ENCODE peak calls at places on chromosomes 11 and 22, in four cellular contexts. One of them, this sample, is unnamed.

GRCh38 chr11:15815246-15816209 is 540.8 kb downstream of the SOX6 start:
- DNase-seq in GM12891: no peak
- DNase-seq in HL-60: no peak
- DNase-seq in H1: no peak
- DNase-seq in this sample: no peak

GRCh38 chr11:123518496-123519054 is 88.5 kb downstream of the GRAMD1B start:
- DNase-seq in GM12891: no peak
- DNase-seq in HL-60: no peak
- DNase-seq in H1: no peak
- DNase-seq in this sample: no peak

GRCh38 chr11:11036185-11037161 is 178.6 kb upstream of the ZBED5 start:
- DNase-seq in HL-60: peak
- DNase-seq in H1: peak
- DNase-seq in GM12891: peak
- DNase-seq in this sample: peak

GRCh38 chr11:110123003-110123402 is 29.8 kb downstream of the ZC3H12C start:
- DNase-seq in HL-60: no peak
- DNase-seq in H1: no peak
- DNase-seq in GM12891: no peak
- DNase-seq in this sample: no peak

GRCh38 chr11:57318178-57318577 is 6.6 kb downstream of the TNKS1BP1 start:
- DNase-seq in H1: no peak
- DNase-seq in HL-60: no peak
- DNase-seq in GM12891: no peak
- DNase-seq in this sample: no peak

GRCh38 chr11:109490953-109491733 is 69.2 kb downstream of the C11orf87 start:
- DNase-seq in H1: no peak
- DNase-seq in HL-60: no peak
- DNase-seq in GM12891: no peak
- DNase-seq in this sample: no peak

GRCh38 chr11:82631722-82632630 is 101.7 kb downstream of the FAM181B start:
- DNase-seq in H1: no peak
- DNase-seq in GM12891: no peak
- DNase-seq in HL-60: no peak
- DNase-seq in this sample: no peak

GRCh38 chr11:72338741-72339140 is 94.8 kb upstream of the PHOX2A start:
- DNase-seq in GM12891: no peak
- DNase-seq in HL-60: no peak
- DNase-seq in H1: no peak
- DNase-seq in this sample: no peak

GRCh38 chr11:105935791-105936190 is 86.2 kb downstream of the MSANTD4 start:
- DNase-seq in GM12891: no peak
- DNase-seq in H1: no peak
- DNase-seq in HL-60: no peak
- DNase-seq in this sample: no peak

GRCh38 chr11:130666781-130667251 is 218.4 kb downstream of the ADAMTS15 start:
- DNase-seq in HL-60: no peak
- DNase-seq in GM12891: no peak
- DNase-seq in H1: no peak
- DNase-seq in this sample: no peak

GRCh38 chr11:29957406-29957805 is 59.4 kb downstream of the KCNA4 start:
- DNase-seq in HL-60: no peak
- DNase-seq in H1: no peak
- DNase-seq in GM12891: no peak
- DNase-seq in this sample: no peak

GRCh38 chr22:46103181-46103580 is 47.1 kb upstream of the PPARA start:
- DNase-seq in HL-60: no peak
- DNase-seq in GM12891: no peak
- DNase-seq in H1: no peak
- DNase-seq in this sample: no peak

GRCh38 chr11:12876988-12877387 is 132.1 kb upstream of the RASSF10 start:
- DNase-seq in HL-60: no peak
- DNase-seq in H1: no peak
- DNase-seq in GM12891: no peak
- DNase-seq in this sample: no peak

GRCh38 chr11:112797653-112798293 is 163.4 kb upstream of the NCAM1 start:
- DNase-seq in H1: peak
- DNase-seq in HL-60: no peak
- DNase-seq in GM12891: peak
- DNase-seq in this sample: peak

GRCh38 chr22:23113067-23113846 is 28.5 kb downstream of the RSPH14 start:
- DNase-seq in H1: no peak
- DNase-seq in GM12891: no peak
- DNase-seq in HL-60: no peak
- DNase-seq in this sample: no peak

GRCh38 chr11:85758026-85758425 is 52.9 kb downstream of the SYTL2 start:
- DNase-seq in H1: no peak
- DNase-seq in GM12891: no peak
- DNase-seq in HL-60: no peak
- DNase-seq in this sample: no peak

GRCh38 chr11:73538381-73538872 is 59.5 kb downstream of the FAM168A start:
- DNase-seq in GM12891: peak
- DNase-seq in H1: peak
- DNase-seq in HL-60: no peak
- DNase-seq in this sample: no peak

GRCh38 chr11:129840236-129840635 is 24.6 kb downstream of the TMEM45B start:
- DNase-seq in HL-60: no peak
- DNase-seq in H1: no peak
- DNase-seq in GM12891: no peak
- DNase-seq in this sample: no peak

GRCh38 chr22:47149976-47150375 is 387.5 kb downstream of the TBC1D22A start:
- DNase-seq in HL-60: no peak
- DNase-seq in GM12891: no peak
- DNase-seq in H1: no peak
- DNase-seq in this sample: no peak

GRCh38 chr22:47151490-47151889 is 389.0 kb downstream of the TBC1D22A start:
- DNase-seq in GM12891: no peak
- DNase-seq in HL-60: no peak
- DNase-seq in H1: no peak
- DNase-seq in this sample: no peak

GRCh38 chr22:47148956-47149748 is 386.7 kb downstream of the TBC1D22A start:
- DNase-seq in H1: no peak
- DNase-seq in HL-60: no peak
- DNase-seq in GM12891: no peak
- DNase-seq in this sample: no peak

GRCh38 chr22:47151064-47151463 is 388.6 kb downstream of the TBC1D22A start:
- DNase-seq in GM12891: no peak
- DNase-seq in HL-60: no peak
- DNase-seq in H1: no peak
- DNase-seq in this sample: no peak

DNA sequence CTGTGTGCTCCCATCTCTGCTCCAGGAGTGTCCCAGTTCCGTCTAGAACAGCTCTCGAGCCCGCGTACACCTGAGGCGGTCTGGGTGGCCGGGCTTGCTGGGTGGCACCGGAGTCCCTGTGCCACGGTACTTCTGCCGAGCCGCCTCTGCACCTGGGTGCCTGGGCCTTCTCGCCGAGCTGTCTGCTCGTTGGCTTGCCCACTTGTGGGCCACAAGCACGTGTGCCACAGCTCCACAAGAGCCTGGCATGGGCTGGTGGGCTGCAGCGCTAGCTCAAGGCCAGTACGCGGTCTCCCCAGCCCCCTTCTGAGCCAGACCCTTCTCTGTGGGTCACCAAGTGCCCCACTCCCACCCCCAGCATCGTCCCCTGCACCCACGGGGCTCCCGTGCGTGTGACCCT is 388.0 kb downstream of the TBC1D22A start:
- DNase-seq in H1: no peak
- DNase-seq in HL-60: no peak
- DNase-seq in GM12891: no peak
- DNase-seq in this sample: no peak
- TF ChIP-seq POLR2AphosphoS5 in H1: no peak
- TF ChIP-seq POLR2AphosphoS5 in HL-60: no peak
- TF ChIP-seq POLR2AphosphoS5 in GM12891: no peak
- TF ChIP-seq POLR2AphosphoS5 in this sample: no peak

DNA sequence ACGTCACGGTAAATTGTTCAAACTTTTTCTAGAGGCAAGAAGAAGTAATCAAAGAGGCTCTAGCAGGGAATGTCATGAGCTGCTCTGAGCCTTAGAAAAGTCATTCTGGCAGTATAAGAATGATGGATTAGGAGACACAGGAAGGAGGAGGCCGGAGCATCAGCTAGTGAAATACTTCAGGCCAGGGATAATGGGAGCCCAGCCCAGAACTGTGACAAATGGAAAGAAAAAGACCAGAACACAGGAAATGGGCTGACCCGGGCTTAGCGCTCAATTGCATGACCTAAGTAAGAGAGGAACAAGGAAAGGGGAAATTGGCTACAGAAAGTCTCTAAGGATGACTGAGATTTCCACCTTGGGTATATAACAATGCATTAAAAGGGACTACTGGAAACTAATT is 108.6 kb downstream of the LARGE1 start:
- DNase-seq in HL-60: no peak
- DNase-seq in H1: no peak
- DNase-seq in GM12891: no peak
- DNase-seq in this sample: no peak
- TF ChIP-seq POLR2AphosphoS5 in HL-60: no peak
- TF ChIP-seq POLR2AphosphoS5 in H1: no peak
- TF ChIP-seq POLR2AphosphoS5 in GM12891: no peak
- TF ChIP-seq POLR2AphosphoS5 in this sample: no peak

GRCh38 chr11:102289510-102290078 is 27.7 kb upstream of the BIRC3 start:
- DNase-seq in GM12891: no peak
- DNase-seq in H1: no peak
- DNase-seq in HL-60: no peak
- DNase-seq in this sample: no peak

GRCh38 chr11:102292951-102293350 is 24.3 kb upstream of the BIRC3 start:
- DNase-seq in GM12891: no peak
- DNase-seq in H1: no peak
- DNase-seq in HL-60: no peak
- DNase-seq in this sample: no peak

GRCh38 chr11:102293873-102294601 is 23.2 kb upstream of the BIRC3 start:
- DNase-seq in HL-60: peak
- DNase-seq in H1: no peak
- DNase-seq in GM12891: no peak
- DNase-seq in this sample: peak

GRCh38 chr11:102288745-102289083 is 28.6 kb upstream of the BIRC3 start:
- DNase-seq in GM12891: no peak
- DNase-seq in H1: no peak
- DNase-seq in HL-60: no peak
- DNase-seq in this sample: no peak

GRCh38 chr11:102291831-102292230 is 25.5 kb upstream of the BIRC3 start:
- DNase-seq in H1: no peak
- DNase-seq in GM12891: no peak
- DNase-seq in HL-60: no peak
- DNase-seq in this sample: no peak
- TF ChIP-seq POLR2AphosphoS5 in H1: no peak
- TF ChIP-seq POLR2AphosphoS5 in GM12891: no peak
- TF ChIP-seq POLR2AphosphoS5 in HL-60: no peak
- TF ChIP-seq POLR2AphosphoS5 in this sample: no peak

GRCh38 chr11:65868076-65868667 is 4.4 kb downstream of the EFEMP2 start:
- DNase-seq in GM12891: no peak
- DNase-seq in H1: no peak
- DNase-seq in HL-60: no peak
- DNase-seq in this sample: no peak
- TF ChIP-seq POLR2AphosphoS5 in GM12891: no peak
- TF ChIP-seq POLR2AphosphoS5 in H1: peak
- TF ChIP-seq POLR2AphosphoS5 in HL-60: no peak
- TF ChIP-seq POLR2AphosphoS5 in this sample: peak

GRCh38 chr11:120563698-120564572 is 52.4 kb downstream of the GRIK4 start:
- DNase-seq in H1: no peak
- DNase-seq in HL-60: no peak
- DNase-seq in GM12891: no peak
- DNase-seq in this sample: no peak

GRCh38 chr11:120562806-120563425 is 51.4 kb downstream of the GRIK4 start:
- DNase-seq in H1: no peak
- DNase-seq in GM12891: no peak
- DNase-seq in HL-60: no peak
- DNase-seq in this sample: no peak

GRCh38 chr11:120566176-120566575 is 54.6 kb downstream of the GRIK4 start:
- DNase-seq in HL-60: no peak
- DNase-seq in H1: no peak
- DNase-seq in GM12891: no peak
- DNase-seq in this sample: no peak

GRCh38 chr11:120565436-120566155 is 54.0 kb downstream of the GRIK4 start:
- DNase-seq in HL-60: no peak
- DNase-seq in GM12891: no peak
- DNase-seq in H1: no peak
- DNase-seq in this sample: no peak

DNA sequence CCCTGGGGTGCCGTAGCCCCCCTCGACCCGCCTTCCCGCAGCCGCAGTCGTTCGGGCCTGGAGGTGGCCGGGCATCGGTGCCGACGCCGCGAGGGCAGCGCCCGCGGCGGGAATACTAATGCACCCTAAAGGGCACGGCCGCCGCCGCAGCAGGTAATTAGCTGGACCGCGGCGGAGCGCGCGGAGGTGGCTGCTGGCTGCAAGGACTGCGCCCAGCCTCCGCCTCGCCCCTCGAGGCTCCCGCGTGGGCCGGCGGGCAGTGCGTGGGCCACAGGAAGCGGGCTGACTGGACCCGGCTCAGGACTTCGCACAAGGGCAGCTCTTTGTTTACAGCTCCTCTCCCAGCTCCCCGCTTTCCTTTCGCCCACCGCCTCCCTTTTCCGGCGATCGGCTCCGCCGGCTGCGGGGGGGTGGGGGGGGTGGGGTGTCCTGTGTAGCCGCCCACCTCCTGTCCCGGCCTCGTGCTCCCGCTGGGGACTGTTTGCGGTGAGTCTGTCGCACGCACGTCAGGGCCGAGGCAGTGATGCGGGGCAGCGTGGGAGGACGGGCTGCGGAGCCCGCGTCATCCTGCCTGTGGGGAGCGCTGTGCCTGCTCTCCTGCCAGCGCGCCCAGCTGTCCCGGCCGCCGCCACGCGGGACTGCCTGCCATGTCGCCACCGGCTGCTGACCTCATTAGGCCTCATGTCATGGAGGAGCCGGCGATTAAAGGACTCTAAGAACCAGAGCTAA is 53.2 kb downstream of the GRIK4 start:
- DNase-seq in GM12891: peak
- DNase-seq in H1: no peak
- DNase-seq in HL-60: no peak
- DNase-seq in this sample: no peak
- TF ChIP-seq POLR2AphosphoS5 in GM12891: no peak
- TF ChIP-seq POLR2AphosphoS5 in H1: no peak
- TF ChIP-seq POLR2AphosphoS5 in HL-60: no peak
- TF ChIP-seq POLR2AphosphoS5 in this sample: no peak

This sample was measured in Panc1.